ENCODE peak calls at places on chromosomes 6 and 20, in nine cellular contexts. One of them, this sample, is unnamed.
A peak's percentile ranks its signal among the peaks of the same experiment; 100 is the strongest.

GRCh38 chr6:163782436-163783003 is 368.0 kb downstream of the QKI start:
- DNase-seq in left lung: no peak
- DNase-seq in PC-3: no peak
- DNase-seq in fibroblast of pulmonary artery: no peak
- DNase-seq in pancreas: no peak
- DNase-seq in fibroblast of lung: no peak
- DNase-seq in ovary: no peak
- DNase-seq in fibroblast of the aortic adventitia: no peak
- DNase-seq in astrocyte of the cerebellum: no peak
- DNase-seq in this sample: peak; percentile 11

GRCh38 chr6:101517632-101518031 is 124.1 kb downstream of the GRIK2 start:
- DNase-seq in left lung: no peak
- DNase-seq in PC-3: no peak
- DNase-seq in fibroblast of pulmonary artery: no peak
- DNase-seq in pancreas: no peak
- DNase-seq in fibroblast of lung: no peak
- DNase-seq in ovary: no peak
- DNase-seq in fibroblast of the aortic adventitia: no peak
- DNase-seq in astrocyte of the cerebellum: no peak
- DNase-seq in this sample: no peak

GRCh38 chr6:13431861-13432465 is 55.4 kb downstream of the GFOD1 start:
- DNase-seq in left lung: no peak
- DNase-seq in PC-3: peak; percentile 22
- DNase-seq in fibroblast of pulmonary artery: peak; percentile 53
- DNase-seq in pancreas: no peak
- DNase-seq in fibroblast of lung: peak; percentile 65
- DNase-seq in ovary: no peak
- DNase-seq in fibroblast of the aortic adventitia: no peak
- DNase-seq in astrocyte of the cerebellum: no peak
- DNase-seq in this sample: peak; percentile 45

GRCh38 chr6:130575971-130576370 is 210.2 kb downstream of the TMEM200A start:
- DNase-seq in left lung: no peak
- DNase-seq in PC-3: no peak
- DNase-seq in fibroblast of pulmonary artery: no peak
- DNase-seq in pancreas: no peak
- DNase-seq in fibroblast of lung: no peak
- DNase-seq in ovary: no peak
- DNase-seq in fibroblast of the aortic adventitia: no peak
- DNase-seq in astrocyte of the cerebellum: no peak
- DNase-seq in this sample: no peak

GRCh38 chr6:73724389-73724788 is 28.4 kb downstream of the CD109 start:
- DNase-seq in left lung: no peak
- DNase-seq in PC-3: no peak
- DNase-seq in fibroblast of pulmonary artery: no peak
- DNase-seq in pancreas: no peak
- DNase-seq in fibroblast of lung: no peak
- DNase-seq in ovary: no peak
- DNase-seq in fibroblast of the aortic adventitia: no peak
- DNase-seq in astrocyte of the cerebellum: no peak
- DNase-seq in this sample: peak; percentile 35

GRCh38 chr6:247353-247752 is 44.9 kb upstream of the DUSP22 start:
- DNase-seq in left lung: no peak
- DNase-seq in PC-3: no peak
- DNase-seq in fibroblast of pulmonary artery: no peak
- DNase-seq in pancreas: no peak
- DNase-seq in fibroblast of lung: no peak
- DNase-seq in ovary: no peak
- DNase-seq in fibroblast of the aortic adventitia: no peak
- DNase-seq in astrocyte of the cerebellum: no peak
- DNase-seq in this sample: no peak

GRCh38 chr6:151633517-151634335 is 139.9 kb downstream of the CCDC170 start:
- DNase-seq in left lung: no peak
- DNase-seq in PC-3: no peak
- DNase-seq in fibroblast of pulmonary artery: no peak
- DNase-seq in pancreas: no peak
- DNase-seq in fibroblast of lung: no peak
- DNase-seq in ovary: no peak
- DNase-seq in fibroblast of the aortic adventitia: no peak
- DNase-seq in astrocyte of the cerebellum: no peak
- DNase-seq in this sample: no peak

GRCh38 chr6:96074006-96074405 is 58.2 kb downstream of the FUT9 start:
- DNase-seq in left lung: no peak
- DNase-seq in PC-3: no peak
- DNase-seq in fibroblast of pulmonary artery: no peak
- DNase-seq in pancreas: no peak
- DNase-seq in fibroblast of lung: no peak
- DNase-seq in ovary: no peak
- DNase-seq in fibroblast of the aortic adventitia: no peak
- DNase-seq in astrocyte of the cerebellum: no peak
- DNase-seq in this sample: no peak

GRCh38 chr20:50919567-50919966 is 11.7 kb downstream of the ADNP start:
- DNase-seq in left lung: no peak
- DNase-seq in PC-3: peak; percentile 58
- DNase-seq in fibroblast of pulmonary artery: peak; percentile 90
- DNase-seq in pancreas: peak; percentile 14
- DNase-seq in fibroblast of lung: peak; percentile 70
- DNase-seq in ovary: peak; percentile 48
- DNase-seq in fibroblast of the aortic adventitia: peak; percentile 63
- DNase-seq in astrocyte of the cerebellum: no peak
- DNase-seq in this sample: peak; percentile 98

GRCh38 chr20:25574411-25574810 is 10.9 kb downstream of the NINL start:
- DNase-seq in left lung: no peak
- DNase-seq in PC-3: peak; percentile 74
- DNase-seq in fibroblast of pulmonary artery: peak; percentile 61
- DNase-seq in pancreas: no peak
- DNase-seq in fibroblast of lung: peak; percentile 36
- DNase-seq in ovary: no peak
- DNase-seq in fibroblast of the aortic adventitia: peak; percentile 49
- DNase-seq in astrocyte of the cerebellum: no peak
- DNase-seq in this sample: peak; percentile 10

GRCh38 chr20:31837896-31838397 is 7.5 kb downstream of the FOXS1 start:
- DNase-seq in left lung: no peak
- DNase-seq in PC-3: no peak
- DNase-seq in fibroblast of pulmonary artery: peak; percentile 54
- DNase-seq in pancreas: no peak
- DNase-seq in fibroblast of lung: peak; percentile 58
- DNase-seq in ovary: no peak
- DNase-seq in fibroblast of the aortic adventitia: peak; percentile 46
- DNase-seq in astrocyte of the cerebellum: no peak
- DNase-seq in this sample: no peak

GRCh38 chr6:42010909-42011308 is 39.4 kb upstream of the TAF8 start:
- DNase-seq in left lung: no peak
- DNase-seq in PC-3: no peak
- DNase-seq in fibroblast of pulmonary artery: no peak
- DNase-seq in pancreas: no peak
- DNase-seq in fibroblast of lung: no peak
- DNase-seq in ovary: no peak
- DNase-seq in fibroblast of the aortic adventitia: no peak
- DNase-seq in astrocyte of the cerebellum: no peak
- DNase-seq in this sample: no peak

GRCh38 chr6:42009844-42010184 is 40.5 kb upstream of the TAF8 start:
- DNase-seq in left lung: no peak
- DNase-seq in PC-3: no peak
- DNase-seq in fibroblast of pulmonary artery: no peak
- DNase-seq in pancreas: no peak
- DNase-seq in fibroblast of lung: no peak
- DNase-seq in ovary: no peak
- DNase-seq in fibroblast of the aortic adventitia: no peak
- DNase-seq in astrocyte of the cerebellum: no peak
- DNase-seq in this sample: no peak

GRCh38 chr6:42010185-42010872 is 40.0 kb upstream of the TAF8 start:
- DNase-seq in left lung: no peak
- DNase-seq in PC-3: no peak
- DNase-seq in fibroblast of pulmonary artery: peak; percentile 33
- DNase-seq in pancreas: no peak
- DNase-seq in fibroblast of lung: no peak
- DNase-seq in ovary: no peak
- DNase-seq in fibroblast of the aortic adventitia: no peak
- DNase-seq in astrocyte of the cerebellum: no peak
- DNase-seq in this sample: no peak

GRCh38 chr6:42012501-42013133 is 37.7 kb upstream of the TAF8 start:
- DNase-seq in left lung: no peak
- DNase-seq in PC-3: no peak
- DNase-seq in fibroblast of pulmonary artery: no peak
- DNase-seq in pancreas: no peak
- DNase-seq in fibroblast of lung: peak; percentile 39
- DNase-seq in ovary: no peak
- DNase-seq in fibroblast of the aortic adventitia: no peak
- DNase-seq in astrocyte of the cerebellum: no peak
- DNase-seq in this sample: no peak

DNA sequence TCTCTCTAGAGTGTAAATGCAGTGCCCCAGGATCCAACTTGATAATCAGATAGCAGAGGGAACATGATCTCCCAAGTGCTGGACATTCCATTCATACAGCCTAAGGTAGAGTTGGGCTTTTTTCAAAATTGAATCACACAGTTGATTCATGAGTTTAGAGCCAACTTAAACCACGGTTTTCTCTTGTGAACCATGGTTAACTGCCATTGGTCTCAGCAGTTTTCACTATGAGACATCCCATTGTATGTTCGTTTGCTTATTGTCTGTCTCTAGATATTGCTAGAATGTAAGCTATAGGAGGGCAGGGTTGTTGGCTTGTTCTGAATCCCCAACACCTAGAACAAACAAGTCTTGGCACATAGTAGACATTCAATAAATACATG is 37.2 kb upstream of the TAF8 start:
- DNase-seq in left lung: no peak
- DNase-seq in PC-3: no peak
- DNase-seq in fibroblast of pulmonary artery: no peak
- DNase-seq in pancreas: no peak
- DNase-seq in fibroblast of lung: peak; percentile 79
- DNase-seq in ovary: no peak
- DNase-seq in fibroblast of the aortic adventitia: no peak
- DNase-seq in astrocyte of the cerebellum: no peak
- DNase-seq in this sample: no peak
- H3K4me3 ChIP-seq in left lung: no peak overlapping the region
- H3K4me3 ChIP-seq in PC-3: no peak overlapping the region
- H3K4me3 ChIP-seq in fibroblast of pulmonary artery: no peak overlapping the region
- H3K4me3 ChIP-seq in pancreas: no peak overlapping the region
- H3K4me3 ChIP-seq in fibroblast of lung: no peak overlapping the region
- H3K4me3 ChIP-seq in ovary: no peak overlapping the region
- H3K4me3 ChIP-seq in fibroblast of the aortic adventitia: no peak overlapping the region
- H3K4me3 ChIP-seq in astrocyte of the cerebellum: no peak overlapping the region
- H3K4me3 ChIP-seq in this sample: no peak overlapping the region

GRCh38 chr6:97726378-97726777 is 443.4 kb upstream of the MMS22L start:
- DNase-seq in left lung: no peak
- DNase-seq in PC-3: peak; percentile 2
- DNase-seq in fibroblast of pulmonary artery: no peak
- DNase-seq in pancreas: no peak
- DNase-seq in fibroblast of lung: peak; percentile 21
- DNase-seq in ovary: no peak
- DNase-seq in fibroblast of the aortic adventitia: no peak
- DNase-seq in astrocyte of the cerebellum: no peak
- DNase-seq in this sample: peak; percentile 28
- TF ChIP-seq CTCF in left lung: no peak
- TF ChIP-seq CTCF in PC-3: no peak
- TF ChIP-seq CTCF in fibroblast of pulmonary artery: no peak
- TF ChIP-seq CTCF in pancreas: no peak
- TF ChIP-seq CTCF in fibroblast of lung: no peak
- TF ChIP-seq CTCF in ovary: no peak
- TF ChIP-seq CTCF in fibroblast of the aortic adventitia: no peak
- TF ChIP-seq CTCF in astrocyte of the cerebellum: peak; percentile 40
- TF ChIP-seq CTCF in this sample: peak; percentile 50

DNA sequence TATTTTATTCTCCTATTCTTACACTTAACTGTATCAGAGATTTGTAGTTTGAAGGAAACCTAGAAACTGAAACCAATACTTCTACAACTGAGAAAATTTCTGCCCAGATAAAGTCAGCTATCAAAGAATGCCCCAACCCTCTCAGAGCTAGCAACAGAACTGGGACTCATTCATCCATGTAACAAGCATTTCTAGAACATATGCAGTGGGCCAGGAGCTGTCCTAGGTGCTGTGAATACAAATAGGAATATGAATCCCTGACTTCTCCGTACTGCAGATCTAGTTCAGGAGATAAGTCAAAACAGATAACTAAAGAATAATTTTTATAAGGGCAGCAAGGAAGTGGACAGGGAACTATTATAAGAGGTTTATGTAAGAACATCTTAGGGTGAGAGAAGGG is 654.1 kb upstream of the NOX3 start:
- DNase-seq in left lung: no peak
- DNase-seq in PC-3: no peak
- DNase-seq in fibroblast of pulmonary artery: no peak
- DNase-seq in pancreas: no peak
- DNase-seq in fibroblast of lung: no peak
- DNase-seq in ovary: no peak
- DNase-seq in fibroblast of the aortic adventitia: peak; percentile 2
- DNase-seq in astrocyte of the cerebellum: no peak
- DNase-seq in this sample: no peak
- H3K4me3 ChIP-seq in left lung: no peak overlapping the region
- H3K4me3 ChIP-seq in PC-3: no peak overlapping the region
- H3K4me3 ChIP-seq in fibroblast of pulmonary artery: no peak overlapping the region
- H3K4me3 ChIP-seq in pancreas: no peak overlapping the region
- H3K4me3 ChIP-seq in fibroblast of lung: no peak overlapping the region
- H3K4me3 ChIP-seq in ovary: no peak overlapping the region
- H3K4me3 ChIP-seq in fibroblast of the aortic adventitia: no peak overlapping the region
- H3K4me3 ChIP-seq in astrocyte of the cerebellum: no peak overlapping the region
- H3K4me3 ChIP-seq in this sample: no peak overlapping the region

GRCh38 chr6:10424005-10424404 is 9.1 kb upstream of the TFAP2A start:
- DNase-seq in left lung: no peak
- DNase-seq in PC-3: no peak
- DNase-seq in fibroblast of pulmonary artery: no peak
- DNase-seq in pancreas: no peak
- DNase-seq in fibroblast of lung: no peak
- DNase-seq in ovary: no peak
- DNase-seq in fibroblast of the aortic adventitia: no peak
- DNase-seq in astrocyte of the cerebellum: no peak
- DNase-seq in this sample: peak; percentile 27
- TF ChIP-seq CTCF in left lung: no peak
- TF ChIP-seq CTCF in PC-3: peak; percentile 24
- TF ChIP-seq CTCF in fibroblast of pulmonary artery: no peak
- TF ChIP-seq CTCF in pancreas: no peak
- TF ChIP-seq CTCF in fibroblast of lung: no peak
- TF ChIP-seq CTCF in ovary: no peak
- TF ChIP-seq CTCF in fibroblast of the aortic adventitia: peak; percentile 18
- TF ChIP-seq CTCF in astrocyte of the cerebellum: no peak
- TF ChIP-seq CTCF in this sample: no peak

DNA sequence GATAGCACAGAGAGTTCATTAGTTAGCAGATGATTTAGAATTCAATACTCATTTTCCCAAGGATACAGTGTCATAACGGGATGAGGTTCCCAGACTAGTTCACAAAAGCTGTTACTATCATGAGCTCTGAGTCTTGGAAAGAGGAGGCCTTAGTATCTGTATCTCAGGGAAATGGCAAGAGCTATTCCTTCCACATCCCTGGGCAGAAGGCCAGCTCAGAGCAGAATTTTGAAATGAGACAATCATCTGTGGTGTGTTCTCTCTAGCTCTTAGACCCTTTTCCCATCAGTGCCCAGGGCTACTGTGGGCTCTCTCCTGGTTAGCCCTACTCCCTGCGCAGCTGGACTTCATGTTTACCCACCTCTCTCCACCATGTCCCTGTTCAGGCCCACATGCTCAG is 64.5 kb downstream of the JAG1 start:
- DNase-seq in left lung: no peak
- DNase-seq in PC-3: no peak
- DNase-seq in fibroblast of pulmonary artery: peak; percentile 90
- DNase-seq in pancreas: no peak
- DNase-seq in fibroblast of lung: peak; percentile 75
- DNase-seq in ovary: peak; percentile 64
- DNase-seq in fibroblast of the aortic adventitia: peak; percentile 92
- DNase-seq in astrocyte of the cerebellum: no peak
- DNase-seq in this sample: no peak
- H3K4me3 ChIP-seq in left lung: no peak overlapping the region
- H3K4me3 ChIP-seq in PC-3: no peak overlapping the region
- H3K4me3 ChIP-seq in fibroblast of pulmonary artery: no peak overlapping the region
- H3K4me3 ChIP-seq in pancreas: no peak overlapping the region
- H3K4me3 ChIP-seq in fibroblast of lung: no peak overlapping the region
- H3K4me3 ChIP-seq in ovary: no peak overlapping the region
- H3K4me3 ChIP-seq in fibroblast of the aortic adventitia: no peak overlapping the region
- H3K4me3 ChIP-seq in astrocyte of the cerebellum: no peak overlapping the region
- H3K4me3 ChIP-seq in this sample: no peak overlapping the region

GRCh38 chr20:46088409-46089075 is 1.2 kb downstream of the NCOA5 start:
- DNase-seq in left lung: no peak
- DNase-seq in PC-3: peak; percentile 68
- DNase-seq in fibroblast of pulmonary artery: peak; percentile 11
- DNase-seq in pancreas: no peak
- DNase-seq in fibroblast of lung: peak; percentile 33
- DNase-seq in ovary: no peak
- DNase-seq in fibroblast of the aortic adventitia: peak; percentile 31
- DNase-seq in astrocyte of the cerebellum: no peak
- DNase-seq in this sample: peak; percentile 36
- TF ChIP-seq CTCF in left lung: no peak
- TF ChIP-seq CTCF in PC-3: peak; percentile 16
- TF ChIP-seq CTCF in fibroblast of pulmonary artery: no peak
- TF ChIP-seq CTCF in pancreas: no peak
- TF ChIP-seq CTCF in fibroblast of lung: no peak
- TF ChIP-seq CTCF in ovary: no peak
- TF ChIP-seq CTCF in fibroblast of the aortic adventitia: no peak
- TF ChIP-seq CTCF in astrocyte of the cerebellum: no peak
- TF ChIP-seq CTCF in this sample: no peak